ENCODE peak calls at places on chromosome 3, in ten cellular contexts. R, F, M, B, Y, T, Q, A, C and S are unnamed samples.

GRCh38 chr3:51958603-51959521 is 3.7 kb downstream of the GPR62 start:
- DNase-seq in R (no peak), F (no peak), M (no peak), B (no peak), Y (no peak), T (no peak), Q (no peak), A (no peak), C (no peak), S (no peak)

GRCh38 chr3:15040844-15041243 is 24.3 kb downstream of the MRPS25 start:
- DNase-seq in R (no peak), F (no peak), M (no peak), B (no peak), Y (no peak), T (no peak), Q (no peak), A (no peak), C (no peak), S (no peak)

GRCh38 chr3:183008799-183009198 is 28.5 kb upstream of the DCUN1D1 start:
- DNase-seq in R (no peak), F (no peak), M (no peak), B (no peak), Y (no peak), T (no peak), Q (no peak), A (no peak), C (no peak), S (no peak)

GRCh38 chr3:38114052-38114874 is 22.7 kb downstream of the ACAA1 start:
- DNase-seq in R (no peak), F (no peak), M (no peak), B (no peak), Y (peak), T (no peak), Q (no peak), A (no peak), C (no peak), S (peak)

GRCh38 chr3:41574900-41575299 is 375.6 kb downstream of the CTNNB1 start:
- DNase-seq in R (no peak), F (no peak), M (no peak), B (no peak), Y (no peak), T (no peak), Q (no peak), A (peak), C (no peak), S (no peak)

GRCh38 chr3:5138214-5138981 is 16.3 kb downstream of the ARL8B start:
- DNase-seq in R (no peak), F (no peak), M (peak), B (no peak), Y (no peak), T (peak), Q (no peak), A (peak), C (no peak), S (no peak)

GRCh38 chr3:13286873-13287272 is 133.2 kb downstream of the NUP210 start:
- DNase-seq in R (no peak), F (no peak), M (no peak), B (no peak), Y (no peak), T (no peak), Q (no peak), A (no peak), C (no peak), S (no peak)

GRCh38 chr3:16069149-16069922 is 105.1 kb upstream of the GALNT15 start:
- DNase-seq in R (no peak), F (peak), M (peak), B (no peak), Y (no peak), T (peak), Q (peak), A (peak), C (no peak), S (no peak)

GRCh38 chr3:31106204-31106603 is 211.7 kb upstream of the GADL1 start:
- DNase-seq in R (no peak), F (peak), M (peak), B (no peak), Y (no peak), T (peak), Q (peak), A (peak), C (no peak), S (no peak)

GRCh38 chr3:72093270-72093669 is 308.3 kb upstream of the PROK2 start:
- DNase-seq in R (no peak), F (no peak), M (no peak), B (no peak), Y (no peak), T (no peak), Q (no peak), A (no peak), C (no peak), S (no peak)

GRCh38 chr3:184765047-184765729 is 46.8 kb upstream of the VPS8 start:
- DNase-seq in R (no peak), F (no peak), M (no peak), B (no peak), Y (no peak), T (no peak), Q (no peak), A (no peak), C (no peak), S (no peak)

GRCh38 chr3:28915711-28916481 is 365.0 kb upstream of the RBMS3 start:
- DNase-seq in R (no peak), F (peak), M (peak), B (peak), Y (no peak), T (peak), Q (peak), A (peak), C (peak), S (no peak)

GRCh38 chr3:169072494-169072893 is 591.0 kb downstream of the MECOM start:
- DNase-seq in R (no peak), F (no peak), M (peak), B (no peak), Y (no peak), T (peak), Q (no peak), A (peak), C (no peak), S (no peak)

GRCh38 chr3:42298259-42298658 is 32.3 kb upstream of the CCK start:
- DNase-seq in R (no peak), F (no peak), M (no peak), B (no peak), Y (no peak), T (no peak), Q (no peak), A (no peak), C (no peak), S (no peak)

GRCh38 chr3:134934933-134935332 is 139.9 kb downstream of the EPHB1 start:
- DNase-seq in R (no peak), F (no peak), M (no peak), B (no peak), Y (no peak), T (no peak), Q (no peak), A (no peak), C (no peak), S (no peak)

GRCh38 chr3:30908466-30909037 is 14.1 kb upstream of the GADL1 start:
- DNase-seq in R (no peak), F (no peak), M (no peak), B (no peak), Y (no peak), T (no peak), Q (no peak), A (no peak), C (no peak), S (no peak)

GRCh38 chr3:112814256-112814655 is 32.4 kb downstream of the CD200R1L start:
- DNase-seq in R (no peak), F (peak), M (peak), B (no peak), Y (no peak), T (peak), Q (peak), A (peak), C (peak), S (no peak)

GRCh38 chr3:113534365-113534764 is 2.0 kb downstream of the SIDT1 start:
- DNase-seq in R (peak), F (no peak), M (no peak), B (peak), Y (no peak), T (no peak), Q (no peak), A (no peak), C (no peak), S (no peak)

GRCh38 chr3:8606666-8607065 is 37.9 kb downstream of the SSUH2 start:
- DNase-seq in R (no peak), F (no peak), M (peak), B (no peak), Y (no peak), T (peak), Q (no peak), A (peak), C (no peak), S (no peak)

GRCh38 chr3:52554026-52554755 is 17.8 kb downstream of the UQCC5 start:
- DNase-seq in R (no peak), F (no peak), M (no peak), B (no peak), Y (no peak), T (no peak), Q (no peak), A (no peak), C (no peak), S (no peak)

GRCh38 chr3:123096701-123097100 is 29.9 kb downstream of the PDIA5 start:
- DNase-seq in R (no peak), F (peak), M (peak), B (no peak), Y (no peak), T (peak), Q (peak), A (peak), C (no peak), S (no peak)